ENCODE peak calls at places on chromosome 12, in nine cellular contexts. K is thoracic aorta, F is ascending aorta, V is gastrocnemius medialis, U is mammary epithelial cell, B is left ventricle myocardium inferior, G is hepatocyte, M is HL-60, P is Peyer's patch. Y is an unnamed sample.

GRCh38 chr12:132345555-132346200 is 16.3 kb upstream of the GALNT9 start:
- DNase-seq in K (no peak), F (no peak), V (no peak), U (no peak), B (no peak), G (no peak), M (no peak), P (no peak), Y (no peak)

GRCh38 chr12:49947593-49948226 is 2.8 kb upstream of the AQP2 start:
- DNase-seq in K (no peak), F (peak), V (no peak), U (no peak), B (no peak), G (no peak), M (no peak), P (peak), Y (no peak)

GRCh38 chr12:42382013-42382696 is 56.2 kb downstream of the PPHLN1 start:
- DNase-seq in K (no peak), F (no peak), V (no peak), U (peak), B (no peak), G (no peak), M (peak), P (no peak), Y (no peak)

GRCh38 chr12:115312901-115313300 is 628.9 kb upstream of the TBX3 start:
- DNase-seq in K (no peak), F (no peak), V (no peak), U (no peak), B (no peak), G (no peak), M (no peak), P (no peak), Y (no peak)

GRCh38 chr12:122788387-122788786 is 14.0 kb downstream of the CCDC62 start:
- DNase-seq in K (no peak), F (no peak), V (no peak), U (peak), B (no peak), G (no peak), M (no peak), P (no peak), Y (no peak)

GRCh38 chr12:125983094-125983783 is 918.0 kb downstream of the AACS start:
- DNase-seq in K (no peak), F (peak), V (no peak), U (no peak), B (no peak), G (peak), M (no peak), P (peak), Y (no peak)

GRCh38 chr12:83889745-83890144 is 1022.9 kb downstream of the SLC6A15 start:
- DNase-seq in K (no peak), F (no peak), V (no peak), U (no peak), B (no peak), G (no peak), M (no peak), P (no peak), Y (no peak)

GRCh38 chr12:68290126-68290525 is 36.7 kb upstream of the IL22 start:
- DNase-seq in K (no peak), F (no peak), V (no peak), U (peak), B (no peak), G (no peak), M (no peak), P (no peak), Y (no peak)

GRCh38 chr12:132275631-132276030 is 53.8 kb downstream of the GALNT9 start:
- DNase-seq in K (no peak), F (no peak), V (no peak), U (no peak), B (no peak), G (no peak), M (no peak), P (no peak), Y (no peak)

GRCh38 chr12:67355428-67356385 is 86.5 kb downstream of the CAND1 start:
- DNase-seq in K (no peak), F (no peak), V (no peak), U (peak), B (no peak), G (peak), M (no peak), P (no peak), Y (peak)

GRCh38 chr12:20711846-20712245 is 16.7 kb downstream of the SLCO1C1 start:
- DNase-seq in K (no peak), F (no peak), V (no peak), U (no peak), B (no peak), G (no peak), M (no peak), P (no peak), Y (peak)

GRCh38 chr12:55925371-55925770 is 2.3 kb downstream of the PYM1 start:
- DNase-seq in K (no peak), F (no peak), V (no peak), U (no peak), B (no peak), G (no peak), M (no peak), P (no peak), Y (no peak)

GRCh38 chr12:101783150-101783549 is 43.9 kb upstream of the SYCP3 start:
- DNase-seq in K (no peak), F (no peak), V (peak), U (no peak), B (no peak), G (no peak), M (no peak), P (no peak), Y (peak)

GRCh38 chr12:42278116-42278485 is 40.1 kb upstream of the YAF2 start:
- DNase-seq in K (no peak), F (no peak), V (no peak), U (no peak), B (no peak), G (no peak), M (no peak), P (no peak), Y (no peak)

GRCh38 chr12:68378859-68379628 is 46.9 kb upstream of the MDM1 start:
- DNase-seq in K (no peak), F (no peak), V (no peak), U (no peak), B (peak), G (peak), M (peak), P (no peak), Y (no peak)

GRCh38 chr12:14959126-14959440 is 2.3 kb downstream of the ARHGDIB start:
- DNase-seq in K (no peak), F (no peak), V (no peak), U (no peak), B (no peak), G (no peak), M (peak), P (no peak), Y (no peak)

GRCh38 chr12:119229837-119230236 is 51.1 kb downstream of the HSPB8 start:
- DNase-seq in K (no peak), F (peak), V (peak), U (no peak), B (peak), G (peak), M (peak), P (no peak), Y (peak)

GRCh38 chr12:26119391-26119981 is 5.4 kb downstream of the BHLHE41 start:
- DNase-seq in K (no peak), F (no peak), V (peak), U (peak), B (no peak), G (peak), M (peak), P (no peak), Y (peak)
- TF ChIP-seq CTCF in K (peak), F (peak), V (peak), U (peak), B (peak), G (peak), M (peak), P (peak), Y (peak)

DNA sequence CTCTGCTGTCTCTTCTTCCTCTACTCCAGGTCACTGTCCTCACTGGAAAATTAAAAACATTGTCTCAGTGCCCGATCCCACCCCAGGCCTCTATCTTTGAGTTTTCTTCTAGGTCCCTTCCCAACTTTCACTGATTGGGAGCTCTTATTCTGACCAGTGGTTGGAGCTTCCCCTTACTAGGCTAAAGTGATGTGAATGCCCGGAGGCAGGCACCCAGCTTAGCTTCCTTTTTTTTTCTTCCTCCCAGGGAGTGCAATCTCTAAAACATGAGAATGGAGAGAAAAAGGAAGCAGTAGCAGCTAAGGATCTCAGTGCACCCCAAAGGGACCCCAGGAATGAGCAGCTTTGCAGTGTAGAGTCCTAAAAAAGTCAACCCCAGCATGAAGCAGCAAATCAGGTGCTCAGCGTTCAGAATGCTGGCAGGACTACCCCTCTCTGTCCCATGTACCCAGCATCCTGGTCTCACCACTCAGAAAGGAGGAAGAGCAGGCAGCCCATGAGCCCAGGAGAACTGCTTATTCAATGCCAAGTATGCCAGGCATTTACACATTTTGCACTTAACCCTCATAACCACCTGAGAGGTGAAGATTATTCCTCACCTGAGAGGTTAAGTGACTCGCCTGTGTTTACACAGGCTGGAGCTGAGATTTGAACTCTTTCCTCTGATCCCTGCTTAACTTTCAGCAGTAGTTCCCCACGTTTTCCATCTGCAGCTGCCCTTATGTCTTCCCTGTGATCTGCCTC is 146.2 kb upstream of the PWP1 start:
- DNase-seq in K (no peak), F (no peak), V (no peak), U (no peak), B (no peak), G (no peak), M (peak), P (no peak), Y (no peak)
- H3K27ac ChIP-seq in K (no peak), F (no peak), V (no peak), U (no peak), B (no peak), G (no peak), M (no peak), P (no peak), Y (no peak)

DNA sequence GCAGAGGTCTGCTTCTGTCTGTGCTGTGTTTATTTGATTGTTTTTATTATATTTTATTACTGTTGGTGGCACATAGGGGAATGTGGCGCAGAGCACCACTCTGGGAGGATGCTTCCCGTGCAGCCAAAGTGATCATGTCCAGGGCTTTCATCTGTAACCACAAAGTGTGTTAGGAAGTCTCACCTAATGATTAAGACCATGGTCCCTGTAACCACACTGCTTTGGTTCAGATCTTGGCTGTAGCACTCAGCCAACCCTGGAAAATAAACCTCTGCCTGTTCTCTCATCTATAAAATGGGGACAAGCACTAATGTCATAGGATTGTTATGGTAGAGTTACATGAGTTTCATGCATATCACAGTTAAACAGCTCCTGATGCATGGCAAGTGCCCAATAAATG is 1.9 kb downstream of the RESF1 start:
- DNase-seq in K (no peak), F (no peak), V (no peak), U (no peak), B (no peak), G (no peak), M (no peak), P (no peak), Y (no peak)
- H3K4me3 ChIP-seq in K (peak), F (peak), V (peak), U (peak), B (peak), G (peak), M (no peak), P (peak), Y (peak)

GRCh38 chr12:2009623-2010022 is 5.4 kb upstream of the DCP1B start:
- DNase-seq in K (no peak), F (no peak), V (no peak), U (no peak), B (no peak), G (no peak), M (no peak), P (no peak), Y (no peak)
- TF ChIP-seq CTCF in K (no peak), F (no peak), V (no peak), U (no peak), B (no peak), G (no peak), M (no peak), P (no peak), Y (no peak)

GRCh38 chr12:105352940-105353635 is 22.6 kb downstream of the C12orf75 start:
- DNase-seq in K (no peak), F (no peak), V (peak), U (no peak), B (no peak), G (no peak), M (no peak), P (no peak), Y (no peak)
- H3K27ac ChIP-seq in K (peak), F (peak), V (peak), U (no peak), B (no peak), G (peak), M (no peak), P (no peak), Y (no peak)

GRCh38 chr12:10361084-10361483 is 28.8 kb downstream of the KLRK1 start:
- DNase-seq in K (no peak), F (no peak), V (peak), U (peak), B (no peak), G (no peak), M (no peak), P (no peak), Y (no peak)
- H3K4me3 ChIP-seq in K (no peak), F (peak), V (no peak), U (no peak), B (no peak), G (no peak), M (no peak), P (no peak), Y (no peak)

GRCh38 chr12:109861689-109862314 is 18.5 kb downstream of the GLTP start:
- DNase-seq in K (no peak), F (no peak), V (no peak), U (no peak), B (no peak), G (no peak), M (no peak), P (peak), Y (no peak)
- TF ChIP-seq CTCF in K (no peak), F (no peak), V (no peak), U (no peak), B (no peak), G (no peak), M (no peak), P (no peak), Y (no peak)

GRCh38 chr12:4270670-4271432 is 2.7 kb upstream of the CCND2 start:
- DNase-seq in K (no peak), F (peak), V (peak), U (no peak), B (peak), G (peak), M (peak), P (peak), Y (no peak)
- H3K27ac ChIP-seq in K (peak), F (peak), V (peak), U (no peak), B (peak), G (peak), M (peak), P (peak), Y (no peak)